ENCODE peak calls at places on chromosomes 1 and 21, in six cellular contexts. One of them, this sample, is unnamed.

GRCh38 chr21:16891821-16892220 is 621.0 kb upstream of the CXADR start:
- DNase-seq in IMR-90: peak; percentile 60
- DNase-seq in sigmoid colon: no peak
- DNase-seq in adrenal gland: no peak
- DNase-seq in ovary: no peak
- DNase-seq in stomach: no peak
- DNase-seq in this sample: no peak

GRCh38 chr1:63042278-63042677 is 258.3 kb downstream of the ATG4C start:
- DNase-seq in IMR-90: no peak
- DNase-seq in sigmoid colon: no peak
- DNase-seq in adrenal gland: no peak
- DNase-seq in ovary: no peak
- DNase-seq in stomach: no peak
- DNase-seq in this sample: no peak

GRCh38 chr21:44285547-44285992 is at the start of gene AIRE:
- DNase-seq in IMR-90: peak; percentile 29
- DNase-seq in sigmoid colon: no peak
- DNase-seq in adrenal gland: no peak
- DNase-seq in ovary: no peak
- DNase-seq in stomach: no peak
- DNase-seq in this sample: no peak

GRCh38 chr1:98389809-98390208 is 271.7 kb upstream of the SNX7 start:
- DNase-seq in IMR-90: peak; percentile 95
- DNase-seq in sigmoid colon: no peak
- DNase-seq in adrenal gland: no peak
- DNase-seq in ovary: no peak
- DNase-seq in stomach: no peak
- DNase-seq in this sample: no peak

GRCh38 chr1:159804924-159805323 is 2.8 kb downstream of the FCRL6 start:
- DNase-seq in IMR-90: peak; percentile 12
- DNase-seq in sigmoid colon: no peak
- DNase-seq in adrenal gland: peak; percentile 73
- DNase-seq in ovary: no peak
- DNase-seq in stomach: no peak
- DNase-seq in this sample: no peak

GRCh38 chr1:174996474-174996873 is 3.3 kb upstream of the CACYBP start:
- DNase-seq in IMR-90: peak; percentile 49
- DNase-seq in sigmoid colon: no peak
- DNase-seq in adrenal gland: no peak
- DNase-seq in ovary: no peak
- DNase-seq in stomach: no peak
- DNase-seq in this sample: no peak

GRCh38 chr21:44686000-44686781 is 4.2 kb upstream of the KRTAP12-1 start:
- DNase-seq in IMR-90: no peak
- DNase-seq in sigmoid colon: no peak
- DNase-seq in adrenal gland: no peak
- DNase-seq in ovary: no peak
- DNase-seq in stomach: no peak
- DNase-seq in this sample: no peak

GRCh38 chr1:179369751-179370341 is 4.1 kb downstream of the AXDND1 start:
- DNase-seq in IMR-90: peak; percentile 77
- DNase-seq in sigmoid colon: no peak
- DNase-seq in adrenal gland: no peak
- DNase-seq in ovary: no peak
- DNase-seq in stomach: no peak
- DNase-seq in this sample: peak; percentile 28

GRCh38 chr1:9996624-9997582 is at the start of gene RBP7:
- DNase-seq in IMR-90: no peak
- DNase-seq in sigmoid colon: no peak
- DNase-seq in adrenal gland: no peak
- DNase-seq in ovary: peak; percentile 8
- DNase-seq in stomach: peak; percentile 26
- DNase-seq in this sample: peak; percentile 21

GRCh38 chr1:38474738-38475623 is 384.6 kb downstream of the RRAGC start:
- DNase-seq in IMR-90: no peak
- DNase-seq in sigmoid colon: no peak
- DNase-seq in adrenal gland: no peak
- DNase-seq in ovary: no peak
- DNase-seq in stomach: no peak
- DNase-seq in this sample: no peak
- TF ChIP-seq POLR2A in IMR-90: no peak
- TF ChIP-seq POLR2A in sigmoid colon: no peak
- TF ChIP-seq POLR2A in adrenal gland: no peak
- TF ChIP-seq POLR2A in ovary: no peak
- TF ChIP-seq POLR2A in stomach: no peak
- TF ChIP-seq POLR2A in this sample: no peak

DNA sequence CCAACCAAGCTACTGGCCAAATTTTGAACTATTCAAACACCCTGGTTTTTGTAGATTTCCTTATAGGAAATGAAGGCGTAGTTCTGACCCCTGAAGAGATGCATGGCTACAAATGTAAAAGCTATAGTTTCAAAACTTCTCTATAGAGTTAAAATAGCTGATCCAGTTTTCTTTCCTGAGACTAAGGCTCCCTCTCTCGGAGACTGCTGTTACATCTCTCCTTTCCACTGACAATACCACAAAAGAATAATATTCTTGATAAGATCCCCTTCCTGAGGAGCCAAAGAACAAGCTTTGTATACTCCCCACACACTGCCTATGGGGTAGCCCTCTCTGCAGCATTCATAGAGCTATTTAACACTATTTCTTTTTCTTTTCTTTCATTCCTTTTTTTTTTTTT is 6.7 kb upstream of the CFAP126 start:
- DNase-seq in IMR-90: no peak
- DNase-seq in sigmoid colon: no peak
- DNase-seq in adrenal gland: no peak
- DNase-seq in ovary: no peak
- DNase-seq in stomach: no peak
- DNase-seq in this sample: no peak
- TF ChIP-seq CTCF in IMR-90: peak; percentile 38
- TF ChIP-seq CTCF in sigmoid colon: no peak
- TF ChIP-seq CTCF in adrenal gland: no peak
- TF ChIP-seq CTCF in ovary: no peak
- TF ChIP-seq CTCF in stomach: no peak
- TF ChIP-seq CTCF in this sample: no peak

DNA sequence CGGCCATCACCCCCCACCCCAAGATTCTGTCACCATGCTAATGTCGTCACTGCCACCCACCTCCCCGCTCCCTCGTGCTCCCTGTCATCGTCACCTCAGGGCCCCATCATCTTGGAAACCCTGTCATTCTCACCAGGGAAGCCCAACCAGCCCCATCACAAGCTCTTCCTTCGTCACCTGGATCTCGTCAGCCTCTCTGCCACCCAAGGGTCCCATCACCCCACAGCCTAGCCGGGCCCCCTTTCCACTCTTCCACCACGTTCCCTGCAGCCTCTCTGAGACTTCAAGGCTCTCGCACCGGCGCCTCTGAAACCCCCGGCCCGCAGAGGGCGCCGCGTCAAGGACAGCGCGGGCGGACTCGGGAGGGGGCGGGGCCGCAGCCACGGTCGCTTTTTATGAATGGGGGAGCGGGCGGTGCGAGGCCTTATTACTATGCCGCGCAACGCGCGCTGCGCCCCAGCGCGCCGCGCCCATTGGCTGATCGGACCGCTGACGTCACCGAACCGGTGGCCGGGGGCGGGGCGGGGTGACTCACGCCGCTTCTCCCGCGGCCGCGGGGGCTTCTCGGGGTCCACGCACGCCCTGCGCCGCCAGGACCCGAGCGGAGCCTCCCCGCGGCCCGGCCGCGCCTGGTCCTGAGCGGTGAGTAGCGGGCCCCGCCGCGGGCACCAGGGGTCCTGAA is at the start of gene GPR3:
- DNase-seq in IMR-90: peak; percentile 91
- DNase-seq in sigmoid colon: peak; percentile 96
- DNase-seq in adrenal gland: peak; percentile 96
- DNase-seq in ovary: peak; percentile 87
- DNase-seq in stomach: peak; percentile 92
- DNase-seq in this sample: peak; percentile 90
- TF ChIP-seq POLR2A in IMR-90: peak; percentile 84
- TF ChIP-seq POLR2A in sigmoid colon: no peak
- TF ChIP-seq POLR2A in adrenal gland: no peak
- TF ChIP-seq POLR2A in ovary: no peak
- TF ChIP-seq POLR2A in stomach: no peak
- TF ChIP-seq POLR2A in this sample: no peak

GRCh38 chr21:25862596-25862995 is 127.8 kb downstream of the GABPA start:
- DNase-seq in IMR-90: peak; percentile 39
- DNase-seq in sigmoid colon: no peak
- DNase-seq in adrenal gland: no peak
- DNase-seq in ovary: no peak
- DNase-seq in stomach: no peak
- DNase-seq in this sample: peak; percentile 13
- TF ChIP-seq CTCF in IMR-90: peak; percentile 58
- TF ChIP-seq CTCF in sigmoid colon: peak; percentile 34
- TF ChIP-seq CTCF in adrenal gland: peak; percentile 48
- TF ChIP-seq CTCF in ovary: no peak
- TF ChIP-seq CTCF in stomach: no peak
- TF ChIP-seq CTCF in this sample: peak; percentile 57

DNA sequence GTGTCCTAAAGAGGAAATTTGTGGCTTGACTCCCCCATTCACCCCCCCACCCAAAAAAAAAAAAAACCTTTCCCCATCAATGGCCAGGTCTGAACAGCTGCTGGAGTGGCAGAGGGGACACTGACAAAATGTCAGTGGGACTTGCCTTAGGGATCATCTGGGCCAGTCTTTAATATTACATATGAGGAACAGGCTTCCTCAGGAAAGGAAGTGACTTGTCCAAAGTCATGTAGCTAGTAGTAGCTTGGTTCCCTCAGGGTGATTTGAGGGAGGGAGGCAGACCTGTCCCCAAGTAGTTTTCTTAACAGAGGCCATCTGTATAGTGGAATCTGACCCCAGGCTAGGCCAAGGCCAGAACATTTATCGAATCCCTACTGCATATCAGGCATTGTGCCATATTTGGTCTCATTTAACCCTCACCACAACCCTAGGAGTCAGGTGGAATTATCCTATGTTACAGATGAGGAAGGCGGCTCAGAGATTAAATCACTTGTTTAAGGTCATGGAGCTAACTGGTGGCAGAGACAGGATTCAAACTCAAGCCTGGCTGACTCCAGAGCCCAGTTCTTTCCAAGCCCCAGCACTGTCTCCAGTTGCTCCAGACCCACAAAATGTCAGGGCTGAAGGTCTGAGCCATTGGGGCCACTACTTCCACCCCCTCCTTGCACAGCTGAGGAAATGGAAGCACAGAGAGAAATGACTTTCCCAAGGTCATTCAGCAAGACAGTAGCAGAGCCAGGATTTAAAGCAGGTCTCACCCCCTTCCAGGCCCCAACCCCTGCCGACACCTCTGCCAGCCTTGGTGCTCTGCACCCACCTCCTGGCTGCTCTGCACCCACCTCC is 10.4 kb downstream of the ZBTB7B start:
- DNase-seq in IMR-90: no peak
- DNase-seq in sigmoid colon: no peak
- DNase-seq in adrenal gland: peak; percentile 64
- DNase-seq in ovary: no peak
- DNase-seq in stomach: no peak
- DNase-seq in this sample: no peak
- TF ChIP-seq POLR2A in IMR-90: no peak
- TF ChIP-seq POLR2A in sigmoid colon: no peak
- TF ChIP-seq POLR2A in adrenal gland: no peak
- TF ChIP-seq POLR2A in ovary: no peak
- TF ChIP-seq POLR2A in stomach: no peak
- TF ChIP-seq POLR2A in this sample: no peak

DNA sequence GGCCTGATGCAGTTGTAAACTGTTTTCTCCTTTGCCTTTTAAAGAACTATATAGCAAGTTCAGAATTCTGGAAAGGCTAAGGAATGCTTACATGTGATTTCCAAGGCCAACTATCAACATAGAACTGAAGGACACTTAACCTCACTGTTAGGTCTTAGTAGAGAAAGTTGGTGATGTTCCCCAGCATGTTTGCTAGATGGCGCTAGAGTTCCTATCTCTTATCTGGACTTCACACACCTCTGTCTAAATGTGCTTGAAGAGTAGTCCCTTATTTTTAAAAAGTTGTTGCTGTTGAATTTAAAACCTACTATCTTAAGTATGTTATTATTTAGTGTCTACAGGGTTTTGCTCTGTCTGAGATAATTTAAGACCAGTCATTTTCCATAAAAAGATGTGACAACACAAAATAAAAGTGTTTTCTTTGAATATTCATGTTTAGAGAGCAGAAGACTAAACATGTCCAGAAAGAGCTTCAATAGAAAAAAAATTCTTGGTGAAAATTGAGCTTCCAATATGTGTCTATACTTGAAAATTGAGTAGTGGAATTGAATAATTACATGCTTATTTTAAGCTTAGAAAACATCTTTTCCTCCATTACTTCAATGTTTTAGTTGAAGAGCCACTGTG is 237.3 kb downstream of the S1PR1 start:
- DNase-seq in IMR-90: no peak
- DNase-seq in sigmoid colon: no peak
- DNase-seq in adrenal gland: no peak
- DNase-seq in ovary: no peak
- DNase-seq in stomach: no peak
- DNase-seq in this sample: no peak
- TF ChIP-seq CTCF in IMR-90: peak; percentile 28
- TF ChIP-seq CTCF in sigmoid colon: no peak
- TF ChIP-seq CTCF in adrenal gland: no peak
- TF ChIP-seq CTCF in ovary: no peak
- TF ChIP-seq CTCF in stomach: no peak
- TF ChIP-seq CTCF in this sample: no peak

This sample was measured in body of pancreas.